ENCODE peak calls at places on chromosomes 6 and 20, in five cellular contexts. I, G, H, V and O are unnamed samples.

GRCh38 chr20:24862606-24863005 is 86.5 kb upstream of the CST7 start:
- DNase-seq in G (no peak), I (no peak), H (no peak), V (no peak), O (no peak)

GRCh38 chr6:111758608-111759293 is 114.5 kb downstream of the FYN start:
- DNase-seq in V (no peak), I (no peak), H (no peak), G (no peak), O (no peak)

GRCh38 chr6:134398453-134398852 is 80.5 kb upstream of the SGK1 start:
- DNase-seq in I (no peak), G (peak), V (peak), H (no peak), O (no peak)

GRCh38 chr20:50277064-50277415 is 86.4 kb downstream of the CEBPB start:
- DNase-seq in G (no peak), H (no peak), I (no peak), V (no peak), O (no peak)

GRCh38 chr6:16089232-16089843 is 39.5 kb upstream of the MYLIP start:
- DNase-seq in G (peak), I (no peak), H (no peak), V (no peak), O (no peak)

GRCh38 chr20:41248371-41249024 is 69.0 kb downstream of the ZHX3 start:
- DNase-seq in G (no peak), V (no peak), H (no peak), I (no peak), O (no peak)

GRCh38 chr20:60177080-60177479 is 218.9 kb downstream of the CDH26 start:
- DNase-seq in H (no peak), V (no peak), G (no peak), I (no peak), O (no peak)

GRCh38 chr20:1900321-1900791 is 5.1 kb downstream of the SIRPA start:
- DNase-seq in I (peak), G (peak), V (no peak), H (no peak), O (peak)

GRCh38 chr6:33425668-33426577 is 6.1 kb downstream of the SYNGAP1 start:
- DNase-seq in I (peak), G (peak), H (no peak), V (peak), O (peak)

GRCh38 chr6:3331948-3332347 is 73.2 kb downstream of the PSMG4 start:
- DNase-seq in H (no peak), V (no peak), G (no peak), I (no peak), O (no peak)

GRCh38 chr6:53761036-53761435 is 33.8 kb upstream of the LRRC1 start:
- DNase-seq in I (no peak), V (no peak), G (no peak), H (no peak), O (no peak)

GRCh38 chr6:24117016-24117415 is 9.0 kb upstream of the NRSN1 start:
- DNase-seq in H (no peak), V (no peak), G (peak), I (no peak), O (no peak)

GRCh38 chr6:162416845-162417537 is 310.6 kb downstream of the PRKN start:
- DNase-seq in V (no peak), I (no peak), H (no peak), G (no peak), O (no peak)

GRCh38 chr20:621115-621756 is 11.1 kb upstream of the TCF15 start:
- DNase-seq in H (peak), I (no peak), G (peak), V (peak), O (no peak)

GRCh38 chr20:13041574-13042457 is 33.0 kb downstream of the SPTLC3 start:
- DNase-seq in I (no peak), H (no peak), G (no peak), V (no peak), O (no peak)

GRCh38 chr6:33206027-33206863 is 1.8 kb downstream of the HSD17B8 start:
- DNase-seq in I (no peak), G (peak), V (no peak), H (no peak), O (no peak)

GRCh38 chr20:58993332-58994248 is 12.5 kb downstream of the NELFCD start:
- DNase-seq in H (no peak), V (no peak), G (no peak), I (no peak), O (no peak)

GRCh38 chr6:54017877-54018276 is 93.4 kb upstream of the MLIP start:
- DNase-seq in H (no peak), V (no peak), G (no peak), I (no peak), O (no peak)

GRCh38 chr6:141451508-141452353 is 681.0 kb upstream of the GJE1 start:
- DNase-seq in H (no peak), G (peak), V (no peak), I (peak), O (peak)

GRCh38 chr20:2084703-2085102 is 16.9 kb upstream of the STK35 start:
- DNase-seq in I (no peak), G (no peak), V (peak), H (no peak), O (peak)

GRCh38 chr20:25341716-25342680 is 48.6 kb downstream of the ABHD12 start:
- DNase-seq in V (no peak), H (peak), I (peak), G (peak), O (no peak)

GRCh38 chr6:139588076-139588639 is 213.7 kb upstream of the CITED2 start:
- DNase-seq in H (no peak), V (no peak), I (no peak), G (peak), O (no peak)

GRCh38 chr6:38233161-38233791 is 406.5 kb downstream of the BTBD9 start:
- DNase-seq in G (peak), V (no peak), H (no peak), I (no peak), O (no peak)

GRCh38 chr6:34132486-34133185 is 13.3 kb downstream of the GRM4 start:
- DNase-seq in V (no peak), I (no peak), H (no peak), G (peak), O (no peak)

GRCh38 chr6:170166511-170167122 is 124.3 kb downstream of the DLL1 start:
- DNase-seq in G (no peak), I (no peak), V (no peak), H (no peak), O (no peak)

GRCh38 chr6:29263001-29263400 is 38.5 kb upstream of the OR14J1 start:
- DNase-seq in G (no peak), H (no peak), V (no peak), I (no peak), O (no peak)

DNA sequence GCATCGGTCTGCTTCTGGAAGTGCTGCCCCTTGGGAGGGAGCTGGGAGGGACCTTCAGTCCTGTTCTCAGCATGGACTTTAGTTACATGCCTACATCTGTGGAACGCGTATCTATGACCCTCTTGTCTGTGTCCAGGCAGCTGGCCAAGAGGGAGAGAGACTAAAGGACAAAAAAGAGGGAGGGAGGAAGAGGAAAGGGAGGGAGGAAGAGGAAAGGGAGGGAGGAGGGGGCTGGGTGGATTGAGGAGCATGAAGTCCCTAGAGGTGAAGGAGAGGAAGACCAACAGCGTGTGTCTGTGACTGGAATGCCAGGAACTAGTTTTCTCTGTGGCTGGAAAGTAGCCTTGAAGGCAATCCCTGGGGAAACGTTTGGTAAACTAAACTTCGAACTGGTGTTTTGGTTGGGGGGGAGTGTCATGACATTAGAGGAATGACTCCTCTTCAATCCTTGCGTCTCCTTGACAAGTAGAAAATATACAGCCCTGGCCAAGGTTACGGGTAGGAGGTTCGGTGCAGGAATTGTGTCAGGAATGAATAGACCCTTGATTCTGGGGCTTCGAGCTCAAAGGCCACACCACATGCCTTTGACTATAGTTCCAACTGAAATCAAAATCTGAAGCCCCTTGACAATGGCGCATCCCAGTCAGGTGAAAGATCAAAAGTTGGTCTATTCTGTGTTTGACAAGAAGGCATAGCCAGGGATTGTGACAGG is 52.0 kb upstream of the PLEKHG1 start:
- DNase-seq in I (no peak), H (no peak), G (no peak), V (no peak), O (no peak)
- TF ChIP-seq CTCF in I (no peak), H (no peak), G (no peak), V (no peak), O (no peak)

DNA sequence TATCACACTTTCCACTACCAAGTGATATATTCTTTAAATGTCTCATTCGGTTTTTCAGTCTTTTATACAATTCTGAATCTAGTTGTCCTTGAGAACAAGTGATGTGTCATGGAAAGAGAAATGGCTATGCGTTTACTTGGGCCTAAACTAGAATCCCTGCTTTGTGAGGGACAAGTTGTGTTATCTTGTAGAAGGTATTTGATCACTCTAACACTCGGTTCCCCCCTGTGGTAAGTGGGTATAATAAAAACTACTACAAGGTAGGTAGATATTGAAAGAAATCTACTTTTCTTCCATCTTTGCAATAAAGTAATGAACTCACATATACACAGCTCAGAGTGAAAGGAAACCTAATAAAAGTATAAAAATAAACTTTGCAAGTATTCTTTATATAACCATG is 108.9 kb downstream of the MANEA start:
- DNase-seq in G (no peak), I (no peak), H (no peak), V (no peak), O (no peak)
- H3K4me3 ChIP-seq in G (no peak), I (no peak), H (no peak), V (no peak), O (no peak)

DNA sequence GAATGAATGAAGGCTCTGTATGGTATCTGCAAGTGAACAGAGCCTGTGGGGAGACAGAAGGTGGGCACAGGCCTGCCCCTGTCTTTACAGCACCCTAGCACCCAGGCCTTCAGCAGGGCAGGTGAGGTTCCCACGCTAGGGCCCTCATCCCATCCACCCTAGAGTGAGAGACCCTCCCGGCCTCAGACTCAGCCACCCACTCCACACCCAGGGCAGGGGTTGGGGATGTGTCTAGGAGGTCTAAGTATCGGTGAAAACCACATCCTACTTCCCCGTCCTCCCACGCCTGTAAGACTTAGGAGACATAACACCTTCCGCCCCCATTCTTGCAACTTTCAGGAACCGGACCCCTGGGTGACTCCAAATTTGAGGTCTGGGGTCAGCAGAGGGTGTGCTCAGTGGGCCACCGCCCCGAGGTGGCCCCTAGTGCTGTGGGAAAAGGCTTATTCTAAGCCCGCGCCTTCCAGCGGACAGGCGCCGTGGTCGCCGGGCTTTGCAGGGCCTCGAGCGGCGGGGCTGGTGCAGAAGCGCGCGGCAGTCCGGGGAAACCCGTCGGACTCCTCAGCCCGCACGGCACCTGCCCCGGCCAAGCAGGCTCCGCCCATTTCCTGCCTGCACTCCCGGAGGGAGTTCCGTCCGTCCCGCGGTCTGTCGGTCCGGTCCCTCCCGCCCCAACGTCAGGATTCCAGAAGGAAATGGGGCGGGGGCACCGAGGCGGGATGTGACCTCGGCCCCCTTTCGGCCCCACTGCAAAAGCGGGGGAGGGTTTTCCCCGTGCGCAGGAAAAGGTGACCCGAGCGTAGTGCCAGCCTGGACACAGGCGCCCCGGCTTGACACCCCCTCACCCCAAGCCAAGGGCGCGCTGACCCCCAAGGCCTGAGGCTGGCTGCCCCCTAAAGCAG is 872 bp downstream of the SAMD10 start:
- DNase-seq in I (no peak), V (peak), G (peak), H (no peak), O (no peak)
- TF ChIP-seq CTCF in I (no peak), V (no peak), G (no peak), H (no peak), O (no peak)

GRCh38 chr6:113564401-113565161 is 292.6 kb upstream of the MARCKS start:
- DNase-seq in V (peak), H (peak), G (peak), I (peak), O (peak)
- H3K4me3 ChIP-seq in V (peak), H (peak), G (no peak), I (peak), O (peak)

GRCh38 chr20:48906221-48906877 is 15.2 kb upstream of the ARFGEF2 start:
- DNase-seq in G (no peak), V (no peak), H (no peak), I (no peak), O (no peak)

GRCh38 chr20:48908661-48909316 is 12.7 kb upstream of the ARFGEF2 start:
- DNase-seq in V (no peak), I (no peak), G (no peak), H (no peak), O (no peak)

GRCh38 chr20:48904566-48905321 is 16.8 kb upstream of the ARFGEF2 start:
- DNase-seq in G (peak), H (no peak), I (peak), V (no peak), O (no peak)

GRCh38 chr20:48903705-48904104 is 17.8 kb upstream of the ARFGEF2 start:
- DNase-seq in V (no peak), H (no peak), G (no peak), I (no peak), O (no peak)

GRCh38 chr20:48905322-48905647 is 16.2 kb upstream of the ARFGEF2 start:
- DNase-seq in H (no peak), I (no peak), V (no peak), G (no peak), O (no peak)
- TF ChIP-seq CTCF in H (no peak), I (no peak), V (no peak), G (no peak), O (no peak)

DNA sequence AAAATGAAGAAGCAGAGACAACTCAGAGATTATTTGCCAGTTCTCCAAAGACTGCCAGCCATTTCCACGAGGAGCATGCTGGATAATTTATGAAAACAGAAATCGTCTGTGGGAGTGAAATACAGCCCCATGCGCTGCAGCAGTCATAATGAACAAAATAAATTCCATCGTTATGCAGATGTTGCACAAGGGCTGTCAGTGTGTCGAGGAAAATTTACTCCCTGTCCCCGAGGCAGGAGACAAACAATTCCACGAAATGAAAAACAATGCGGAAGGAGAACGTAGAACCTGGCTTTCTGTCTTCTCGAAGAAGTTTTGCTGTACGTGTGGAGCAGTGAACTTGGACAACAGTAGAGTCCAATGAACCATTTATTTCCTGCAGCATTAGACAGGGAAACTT is 399.4 kb downstream of the CD83 start:
- DNase-seq in H (no peak), V (no peak), I (no peak), G (no peak), O (no peak)
- H3K4me3 ChIP-seq in H (no peak), V (no peak), I (no peak), G (no peak), O (no peak)